ENCODE peak calls at places on chromosomes 7 and 10, in ten cellular contexts. U is adrenal gland, X is endothelial cell of umbilical vein, W is H1, B is HCT116, O is lower leg skin, N is sigmoid colon, A is K562, R is tibial nerve, Y is body of pancreas. M is an unnamed sample.

GRCh38 chr7:118629898-118630469 is 405.5 kb downstream of the ANKRD7 start:
- DNase-seq in U (no peak), X (no peak), W (no peak), B (no peak), O (no peak), N (no peak), A (no peak), R (no peak), Y (no peak), M (no peak)

GRCh38 chr7:18993933-18994668 is 123.3 kb downstream of the TWIST1 start:
- DNase-seq in U (no peak), X (no peak), W (no peak), B (no peak), O (no peak), N (no peak), A (no peak), R (no peak), Y (no peak), M (no peak)

GRCh38 chr7:140673770-140674155 is 1.0 kb downstream of the ADCK2 start:
- DNase-seq in U (no peak), X (no peak), W (peak; percentile 68), B (no peak), O (no peak), N (peak; percentile 72), A (no peak), R (no peak), Y (peak; percentile 55), M (no peak)

GRCh38 chr10:88830643-88831277 is 20.9 kb downstream of the ANKRD22 start:
- DNase-seq in U (no peak), X (no peak), W (no peak), B (no peak), O (no peak), N (no peak), A (no peak), R (no peak), Y (no peak), M (no peak)

GRCh38 chr7:4100148-4100547 is 581.9 kb upstream of the FOXK1 start:
- DNase-seq in U (no peak), X (no peak), W (no peak), B (no peak), O (no peak), N (no peak), A (no peak), R (no peak), Y (no peak), M (no peak)

GRCh38 chr7:7178081-7178480 is 4.3 kb upstream of the C1GALT1 start:
- DNase-seq in U (no peak), X (no peak), W (no peak), B (no peak), O (no peak), N (no peak), A (no peak), R (no peak), Y (no peak), M (no peak)

GRCh38 chr10:77012811-77013500 is 624.7 kb downstream of the KCNMA1 start:
- DNase-seq in U (no peak), X (no peak), W (no peak), B (no peak), O (no peak), N (no peak), A (no peak), R (no peak), Y (no peak), M (no peak)

GRCh38 chr7:147775564-147775963 is 815.0 kb upstream of the C7orf33 start:
- DNase-seq in U (no peak), X (no peak), W (no peak), B (no peak), O (no peak), N (no peak), A (no peak), R (no peak), Y (no peak), M (no peak)

GRCh38 chr10:31318854-31319601 is at the start of gene ZEB1:
- DNase-seq in U (peak; percentile 94), X (peak; percentile 79), W (peak; percentile 80), B (peak; percentile 91), O (peak; percentile 84), N (peak; percentile 96), A (peak; percentile 92), R (peak; percentile 80), Y (peak; percentile 96), M (peak; percentile 84)

GRCh38 chr10:31317171-31317570 is 1.8 kb upstream of the ZEB1 start:
- DNase-seq in U (no peak), X (no peak), W (no peak), B (no peak), O (no peak), N (no peak), A (no peak), R (no peak), Y (no peak), M (no peak)

GRCh38 chr10:31319602-31320178 is 674 bp downstream of the ZEB1 start:
- DNase-seq in U (no peak), X (no peak), W (no peak), B (no peak), O (no peak), N (no peak), A (peak; percentile 23), R (no peak), Y (no peak), M (peak; percentile 25)

GRCh38 chr10:31317652-31318381 is 1.2 kb upstream of the ZEB1 start:
- DNase-seq in U (no peak), X (peak; percentile 88), W (no peak), B (no peak), O (no peak), N (no peak), A (peak; percentile 49), R (no peak), Y (peak; percentile 75), M (no peak)

DNA sequence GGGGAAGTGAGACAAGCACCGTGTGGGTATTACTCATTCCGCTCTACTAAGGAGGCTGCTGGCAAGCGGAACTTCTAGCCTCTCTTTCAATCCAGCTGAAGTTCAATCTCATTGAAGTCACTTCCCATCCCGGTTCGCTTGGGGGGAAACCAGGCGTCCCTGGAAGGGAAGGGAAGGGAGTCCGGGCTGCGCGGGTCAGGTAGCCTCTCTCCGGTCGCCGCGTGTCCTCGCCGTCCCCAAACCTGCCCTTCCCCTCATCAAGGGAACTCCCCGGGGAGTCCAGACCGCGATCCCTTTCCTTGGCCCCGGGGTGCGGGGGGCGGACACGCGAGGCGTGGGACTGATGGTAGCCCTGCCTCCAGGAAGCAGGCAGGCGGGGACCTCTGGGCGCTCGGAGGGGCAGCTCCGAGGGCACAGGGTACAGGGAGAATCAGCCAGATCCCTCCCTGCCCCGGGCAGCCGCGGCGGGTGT is 598 bp upstream of the ZEB1 start:
- DNase-seq in U (peak; percentile 67), X (no peak), W (no peak), B (peak; percentile 28), O (peak; percentile 61), N (peak; percentile 85), A (peak; percentile 53), R (peak; percentile 44), Y (no peak), M (peak; percentile 79)
- TF ChIP-seq POLR2A in U (peak; percentile 37), X (peak; percentile 89), W (no peak), B (no peak), O (no peak), N (no peak), A (no peak), R (no peak), Y (peak; percentile 64), M (no peak)

DNA sequence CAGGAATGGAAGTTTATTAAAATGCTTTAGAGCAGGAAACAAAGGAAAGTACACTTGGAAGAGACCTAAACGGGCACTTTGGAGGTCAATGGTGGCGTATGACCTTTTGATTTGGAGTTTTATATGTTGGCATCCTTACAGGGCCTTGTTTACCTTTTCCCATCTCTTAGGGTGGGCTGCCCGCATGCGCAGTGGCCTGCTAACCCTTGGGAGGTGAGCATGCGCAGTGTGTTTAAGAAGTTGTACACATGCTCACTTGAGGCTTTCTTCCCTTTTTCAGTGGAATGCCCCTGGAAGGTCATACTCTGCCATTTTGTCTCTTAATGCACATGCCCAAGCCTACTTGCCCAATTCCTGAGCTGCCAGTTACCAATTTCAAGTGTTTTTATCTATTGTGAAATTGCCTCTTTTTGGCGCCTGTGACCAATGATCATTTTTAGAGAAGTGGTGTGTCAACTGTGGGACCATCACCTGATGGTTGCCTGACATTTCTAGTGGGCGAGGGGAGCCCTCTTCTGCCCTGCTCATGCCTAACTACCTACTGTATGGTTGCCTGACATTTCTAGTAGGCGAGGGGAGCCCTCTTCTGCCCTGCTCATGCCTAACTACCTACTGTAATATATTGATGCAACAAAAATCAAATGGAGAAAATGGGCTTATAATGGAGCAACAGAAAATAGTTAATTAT is 138.0 kb downstream of the PPP1R9A start:
- DNase-seq in U (no peak), X (peak; percentile 45), W (peak; percentile 47), B (no peak), O (no peak), N (no peak), A (no peak), R (no peak), Y (peak; percentile 50), M (peak; percentile 30)
- TF ChIP-seq CTCF in U (no peak), X (peak; percentile 10), W (peak; percentile 59), B (peak; percentile 25), O (no peak), N (no peak), A (no peak), R (no peak), Y (no peak), M (no peak)

GRCh38 chr7:106216517-106217088 is 68.2 kb downstream of the NAMPT start:
- DNase-seq in U (peak; percentile 55), X (peak; percentile 96), W (no peak), B (peak; percentile 91), O (peak; percentile 71), N (peak; percentile 78), A (peak; percentile 55), R (no peak), Y (peak; percentile 41), M (no peak)

GRCh38 chr7:106218546-106218945 is 66.2 kb downstream of the NAMPT start:
- DNase-seq in U (no peak), X (no peak), W (no peak), B (no peak), O (peak; percentile 22), N (no peak), A (no peak), R (no peak), Y (no peak), M (no peak)

GRCh38 chr7:106215868-106216516 is 68.8 kb downstream of the NAMPT start:
- DNase-seq in U (no peak), X (no peak), W (no peak), B (no peak), O (no peak), N (no peak), A (no peak), R (no peak), Y (no peak), M (no peak)

GRCh38 chr7:106219170-106219569 is 65.6 kb downstream of the NAMPT start:
- DNase-seq in U (peak; percentile 26), X (peak; percentile 49), W (no peak), B (no peak), O (no peak), N (no peak), A (no peak), R (no peak), Y (no peak), M (no peak)

GRCh38 chr7:106217089-106217542 is 67.7 kb downstream of the NAMPT start:
- DNase-seq in U (peak; percentile 72), X (peak; percentile 86), W (no peak), B (peak; percentile 21), O (peak; percentile 77), N (peak; percentile 83), A (peak; percentile 31), R (peak; percentile 18), Y (peak; percentile 72), M (no peak)
- TF ChIP-seq POLR2A in U (no peak), X (peak; percentile 38), W (no peak), B (no peak), O (no peak), N (no peak), A (no peak), R (no peak), Y (peak; percentile 66), M (no peak)

GRCh38 chr10:112344261-112344660 is 29.7 kb upstream of the ACSL5 start:
- DNase-seq in U (peak; percentile 15), X (no peak), W (no peak), B (no peak), O (no peak), N (no peak), A (no peak), R (no peak), Y (no peak), M (no peak)
- TF ChIP-seq CTCF in U (no peak), X (no peak), W (no peak), B (peak; percentile 55), O (no peak), N (no peak), A (no peak), R (no peak), Y (no peak), M (no peak)